ENCODE peak calls at places on chromosomes 4 and X, in seven cellular contexts. I is GM12891, R is GM12878, K is HepG2, Z is SK-N-SH, S is K562, Q is H1. C is an unnamed sample.

GRCh38 chrX:19683358-19683757 is 168.1 kb upstream of the MAP3K15 start:
- DNase-seq in R (no peak), S (no peak), Q (no peak), K (no peak), Z (no peak), I (no peak), C (no peak)

GRCh38 chr4:56181140-56181950 is 205.9 kb downstream of the AASDH start:
- DNase-seq in K (no peak), Q (no peak), I (no peak), R (no peak), Z (no peak), S (no peak), C (no peak)

GRCh38 chr4:848307-848691 is 22.4 kb upstream of the CPLX1 start:
- DNase-seq in I (no peak), K (no peak), Z (peak), S (no peak), Q (no peak), R (no peak), C (no peak)

GRCh38 chrX:1468250-1468772 is 15.6 kb upstream of the ASMTL start:
- DNase-seq in Z (no peak), I (peak), S (no peak), Q (peak), R (peak), K (no peak), C (peak)

GRCh38 chr4:149279790-149280189 is 535.9 kb downstream of the IQCM start:
- DNase-seq in I (no peak), K (no peak), S (no peak), Q (no peak), Z (no peak), R (no peak), C (no peak)

GRCh38 chr4:73811841-73812240 is 24.6 kb upstream of the CXCL6 start:
- DNase-seq in Q (no peak), K (no peak), Z (no peak), I (no peak), S (no peak), R (no peak), C (no peak)

GRCh38 chr4:99863-100262 is 24.4 kb upstream of the ZNF718 start:
- DNase-seq in I (no peak), K (no peak), S (no peak), Z (no peak), Q (no peak), R (no peak), C (no peak)

GRCh38 chr4:8855781-8856245 is 15.8 kb downstream of the HMX1 start:
- DNase-seq in R (no peak), Z (no peak), K (no peak), I (no peak), Q (peak), S (peak), C (no peak)

GRCh38 chrX:137982791-137983190 is 416.9 kb downstream of the ZIC3 start:
- DNase-seq in R (no peak), S (no peak), K (no peak), I (no peak), Z (no peak), Q (no peak), C (no peak)

GRCh38 chrX:46444011-46444410 is 101.2 kb downstream of the ZNF674 start:
- DNase-seq in S (no peak), I (no peak), Q (no peak), R (no peak), Z (no peak), K (peak), C (no peak)

GRCh38 chr4:158161561-158162354 is 11.1 kb downstream of the GASK1B start:
- DNase-seq in Z (no peak), S (no peak), Q (no peak), R (no peak), I (no peak), K (no peak), C (no peak)

GRCh38 chr4:52028970-52029369 is 8.8 kb upstream of the LRRC66 start:
- DNase-seq in I (no peak), K (no peak), Q (no peak), R (no peak), Z (no peak), S (no peak), C (no peak)

GRCh38 chr4:22897520-22898108 is 204.9 kb downstream of the GBA3 start:
- DNase-seq in Z (peak), Q (peak), K (peak), I (peak), S (peak), R (no peak), C (no peak)

GRCh38 chrX:111490683-111491082 is 20.8 kb upstream of the SERTM2 start:
- DNase-seq in Q (no peak), I (no peak), Z (no peak), R (no peak), S (no peak), K (no peak), C (no peak)

GRCh38 chr4:40856836-40857362 is 107.1 kb downstream of the NSUN7 start:
- DNase-seq in Z (peak), I (peak), R (no peak), S (peak), K (no peak), Q (peak), C (peak)

GRCh38 chrX:86066998-86067397 is 19.6 kb upstream of the CHM start:
- DNase-seq in K (peak), Q (no peak), I (no peak), Z (peak), R (no peak), S (no peak), C (no peak)

GRCh38 chr4:87116230-87116629 is 104.2 kb downstream of the KLHL8 start:
- DNase-seq in R (no peak), I (no peak), Z (no peak), S (no peak), Q (no peak), K (no peak), C (no peak)

GRCh38 chr4:24979554-24979953 is 51.2 kb downstream of the LGI2 start:
- DNase-seq in K (no peak), Z (no peak), R (no peak), I (no peak), S (no peak), Q (no peak), C (no peak)

GRCh38 chr4:18106620-18107019 is 85.1 kb upstream of the LCORL start:
- DNase-seq in S (peak), K (no peak), Z (no peak), Q (no peak), R (no peak), I (no peak), C (no peak)

GRCh38 chrX:46407036-46407752 is 138.0 kb downstream of the ZNF674 start:
- DNase-seq in K (no peak), S (no peak), Z (no peak), Q (no peak), R (no peak), I (no peak), C (no peak)

GRCh38 chrX:77446029-77446585 is 1.1 kb upstream of the FGF16 start:
- DNase-seq in Z (no peak), S (no peak), K (no peak), R (no peak), I (no peak), Q (peak), C (no peak)

GRCh38 chrX:20454117-20454516 is 187.4 kb upstream of the RPS6KA3 start:
- DNase-seq in Q (no peak), Z (no peak), S (no peak), K (no peak), I (no peak), R (no peak), C (no peak)

GRCh38 chr4:151163855-151164254 is 64.4 kb downstream of the RPS3A start:
- DNase-seq in K (no peak), I (no peak), Z (no peak), R (no peak), Q (no peak), S (no peak), C (no peak)
- TF ChIP-seq TAF1 in K (no peak), I (no peak), Z (no peak), R (no peak), Q (no peak), S (no peak), C (no peak)

GRCh38 chr4:67087897-67088296 is 457.4 kb downstream of the CENPC start:
- DNase-seq in R (no peak), S (peak), K (peak), Z (peak), I (peak), Q (peak), C (no peak)
- TF ChIP-seq TAF1 in R (no peak), S (no peak), K (no peak), Z (no peak), I (no peak), Q (no peak), C (no peak)

GRCh38 chr4:6633091-6633906 is 7.2 kb upstream of the MRFAP1 start:
- DNase-seq in S (no peak), R (no peak), Z (no peak), K (peak), Q (no peak), I (no peak), C (no peak)
- TF ChIP-seq TAF1 in S (no peak), R (no peak), Z (no peak), K (peak), Q (no peak), I (no peak), C (no peak)

GRCh38 chrX:154015581-154016264 is 4.0 kb downstream of the IRAK1 start:
- DNase-seq in Z (no peak), K (no peak), S (no peak), I (no peak), Q (no peak), R (no peak), C (no peak)

GRCh38 chrX:154013001-154013421 is 6.7 kb downstream of the IRAK1 start:
- DNase-seq in S (no peak), I (no peak), Z (no peak), R (no peak), K (no peak), Q (no peak), C (no peak)

GRCh38 chrX:154016366-154017076 is 3.2 kb downstream of the IRAK1 start:
- DNase-seq in S (no peak), Q (no peak), K (no peak), R (no peak), I (no peak), Z (no peak), C (no peak)

GRCh38 chrX:154013614-154014360 is 5.9 kb downstream of the IRAK1 start:
- DNase-seq in Z (peak), I (peak), S (peak), Q (peak), K (no peak), R (no peak), C (peak)

GRCh38 chrX:154014429-154015380 is 5.0 kb downstream of the IRAK1 start:
- DNase-seq in Z (no peak), S (no peak), K (no peak), R (no peak), Q (no peak), I (no peak), C (no peak)
- TF ChIP-seq TAF1 in Z (no peak), S (no peak), K (no peak), R (no peak), Q (no peak), I (no peak), C (no peak)